ENCODE peak calls at places on chromosomes 5 and 9, in four cellular contexts. One of them, this sample, is unnamed.

GRCh38 chr5:175681045-175681974 is 23.4 kb downstream of the HRH2 start:
- DNase-seq in thoracic aorta: no peak
- DNase-seq in GM23338: no peak
- DNase-seq in GM12865: no peak
- DNase-seq in this sample: no peak

GRCh38 chr5:78888580-78889187 is 96.4 kb downstream of the ARSB start:
- DNase-seq in thoracic aorta: no peak
- DNase-seq in GM23338: no peak
- DNase-seq in GM12865: no peak
- DNase-seq in this sample: no peak

GRCh38 chr9:94584555-94584954 is 9.1 kb downstream of the FBP2 start:
- DNase-seq in thoracic aorta: no peak
- DNase-seq in GM23338: no peak
- DNase-seq in GM12865: peak
- DNase-seq in this sample: no peak

GRCh38 chr5:67290620-67291019 is 94.0 kb upstream of the CD180 start:
- DNase-seq in thoracic aorta: no peak
- DNase-seq in GM23338: no peak
- DNase-seq in GM12865: no peak
- DNase-seq in this sample: no peak

GRCh38 chr9:93902051-93902779 is 52.9 kb downstream of the BARX1 start:
- DNase-seq in thoracic aorta: no peak
- DNase-seq in GM23338: no peak
- DNase-seq in GM12865: no peak
- DNase-seq in this sample: no peak

GRCh38 chr5:52580921-52581320 is 206.8 kb upstream of the ITGA1 start:
- DNase-seq in thoracic aorta: no peak
- DNase-seq in GM23338: no peak
- DNase-seq in GM12865: no peak
- DNase-seq in this sample: peak

GRCh38 chr9:87445646-87446045 is 52.0 kb upstream of the DAPK1 start:
- DNase-seq in thoracic aorta: no peak
- DNase-seq in GM23338: peak
- DNase-seq in GM12865: peak
- DNase-seq in this sample: peak

GRCh38 chr5:1374680-1375055 is 29.8 kb upstream of the CLPTM1L start:
- DNase-seq in thoracic aorta: no peak
- DNase-seq in GM23338: no peak
- DNase-seq in GM12865: no peak
- DNase-seq in this sample: peak

GRCh38 chr5:177361418-177362101 is 3.8 kb downstream of the RGS14 start:
- DNase-seq in thoracic aorta: no peak
- DNase-seq in GM23338: peak
- DNase-seq in GM12865: peak
- DNase-seq in this sample: no peak

GRCh38 chr5:128711216-128711615 is 173.2 kb upstream of the FBN2 start:
- DNase-seq in thoracic aorta: no peak
- DNase-seq in GM23338: no peak
- DNase-seq in GM12865: no peak
- DNase-seq in this sample: peak

GRCh38 chr9:14779566-14780022 is 57.1 kb upstream of the CER1 start:
- DNase-seq in thoracic aorta: no peak
- DNase-seq in GM23338: no peak
- DNase-seq in GM12865: no peak
- DNase-seq in this sample: no peak

GRCh38 chr5:149285153-149285552 is 13.5 kb downstream of the AFAP1L1 start:
- DNase-seq in thoracic aorta: no peak
- DNase-seq in GM23338: no peak
- DNase-seq in GM12865: no peak
- DNase-seq in this sample: no peak

GRCh38 chr5:14915291-14915976 is 43.9 kb upstream of the ANKH start:
- DNase-seq in thoracic aorta: no peak
- DNase-seq in GM23338: no peak
- DNase-seq in GM12865: no peak
- DNase-seq in this sample: peak

GRCh38 chr9:106596984-106597383 is 266.0 kb upstream of the ZNF462 start:
- DNase-seq in thoracic aorta: no peak
- DNase-seq in GM23338: no peak
- DNase-seq in GM12865: no peak
- DNase-seq in this sample: no peak

GRCh38 chr9:114053246-114054005 is 24.7 kb downstream of the AMBP start:
- DNase-seq in thoracic aorta: no peak
- DNase-seq in GM23338: no peak
- DNase-seq in GM12865: no peak
- DNase-seq in this sample: no peak

GRCh38 chr5:31346896-31347557 is 153.5 kb downstream of the CDH6 start:
- DNase-seq in thoracic aorta: no peak
- DNase-seq in GM23338: no peak
- DNase-seq in GM12865: no peak
- DNase-seq in this sample: no peak

GRCh38 chr5:87944553-87945320 is 323.9 kb downstream of the TMEM161B start:
- DNase-seq in thoracic aorta: no peak
- DNase-seq in GM23338: peak
- DNase-seq in GM12865: no peak
- DNase-seq in this sample: no peak

GRCh38 chr5:124655943-124656459 is 90.4 kb downstream of the ZNF608 start:
- DNase-seq in thoracic aorta: no peak
- DNase-seq in GM23338: no peak
- DNase-seq in GM12865: peak
- DNase-seq in this sample: peak

GRCh38 chr5:107403561-107403960 is 267.2 kb downstream of the EFNA5 start:
- DNase-seq in thoracic aorta: no peak
- DNase-seq in GM23338: no peak
- DNase-seq in GM12865: no peak
- DNase-seq in this sample: no peak

GRCh38 chr5:107404595-107405366 is 266.0 kb downstream of the EFNA5 start:
- DNase-seq in thoracic aorta: no peak
- DNase-seq in GM23338: peak
- DNase-seq in GM12865: peak
- DNase-seq in this sample: no peak

GRCh38 chr5:107400328-107400727 is 270.4 kb downstream of the EFNA5 start:
- DNase-seq in thoracic aorta: no peak
- DNase-seq in GM23338: no peak
- DNase-seq in GM12865: no peak
- DNase-seq in this sample: no peak

GRCh38 chr5:107401470-107402085 is 269.2 kb downstream of the EFNA5 start:
- DNase-seq in thoracic aorta: no peak
- DNase-seq in GM23338: peak
- DNase-seq in GM12865: no peak
- DNase-seq in this sample: no peak

GRCh38 chr5:107402881-107403280 is 267.9 kb downstream of the EFNA5 start:
- DNase-seq in thoracic aorta: no peak
- DNase-seq in GM23338: peak
- DNase-seq in GM12865: no peak
- DNase-seq in this sample: no peak
- H3K4me3 ChIP-seq in thoracic aorta: no peak
- H3K4me3 ChIP-seq in GM23338: peak
- H3K4me3 ChIP-seq in GM12865: no peak
- H3K4me3 ChIP-seq in this sample: no peak

GRCh38 chr5:19608434-19608833 is 379.6 kb downstream of the CDH18 start:
- DNase-seq in thoracic aorta: no peak
- DNase-seq in GM23338: peak
- DNase-seq in GM12865: no peak
- DNase-seq in this sample: peak
- TF ChIP-seq CTCF in thoracic aorta: no peak
- TF ChIP-seq CTCF in GM23338: peak
- TF ChIP-seq CTCF in GM12865: no peak
- TF ChIP-seq CTCF in this sample: no peak

GRCh38 chr9:36149197-36149596 is 12.7 kb downstream of the GLIPR2 start:
- DNase-seq in thoracic aorta: no peak
- DNase-seq in GM23338: no peak
- DNase-seq in GM12865: no peak
- DNase-seq in this sample: peak

GRCh38 chr9:36152741-36153438 is 16.3 kb upstream of the CCIN start:
- DNase-seq in thoracic aorta: no peak
- DNase-seq in GM23338: no peak
- DNase-seq in GM12865: no peak
- DNase-seq in this sample: no peak

GRCh38 chr9:36154213-36154952 is 14.8 kb upstream of the CCIN start:
- DNase-seq in thoracic aorta: no peak
- DNase-seq in GM23338: no peak
- DNase-seq in GM12865: no peak
- DNase-seq in this sample: peak

GRCh38 chr9:36150529-36151305 is 14.2 kb downstream of the GLIPR2 start:
- DNase-seq in thoracic aorta: no peak
- DNase-seq in GM23338: no peak
- DNase-seq in GM12865: no peak
- DNase-seq in this sample: peak

GRCh38 chr9:36151306-36152210 is 15.0 kb downstream of the GLIPR2 start:
- DNase-seq in thoracic aorta: no peak
- DNase-seq in GM23338: no peak
- DNase-seq in GM12865: peak
- DNase-seq in this sample: peak
- H3K4me3 ChIP-seq in thoracic aorta: no peak
- H3K4me3 ChIP-seq in GM23338: no peak
- H3K4me3 ChIP-seq in GM12865: peak
- H3K4me3 ChIP-seq in this sample: no peak

GRCh38 chr5:94830520-94830919 is 212.1 kb downstream of the SLF1 start:
- DNase-seq in thoracic aorta: no peak
- DNase-seq in GM23338: peak
- DNase-seq in GM12865: peak
- DNase-seq in this sample: peak
- TF ChIP-seq CTCF in thoracic aorta: no peak
- TF ChIP-seq CTCF in GM23338: peak
- TF ChIP-seq CTCF in GM12865: peak
- TF ChIP-seq CTCF in this sample: peak

DNA sequence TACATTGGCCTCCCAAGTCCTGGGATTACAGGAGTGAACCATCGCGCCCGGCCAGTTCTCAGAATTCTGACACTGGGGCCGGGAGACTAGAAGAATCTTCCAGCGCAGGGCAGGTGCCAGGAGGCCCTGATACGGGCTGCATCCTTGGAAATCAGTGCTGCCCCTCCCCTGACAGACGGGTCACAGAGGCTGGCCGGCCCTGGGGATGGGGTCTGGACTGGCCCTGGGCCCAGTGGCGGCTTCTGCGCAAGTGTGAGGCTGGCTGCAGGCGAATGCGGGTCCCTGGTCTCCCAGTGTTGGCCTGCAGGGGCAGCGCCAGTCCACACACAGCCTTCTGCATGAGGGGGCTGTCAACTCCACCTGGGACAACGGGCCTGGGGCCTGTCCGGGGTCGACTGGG is 831 bp upstream of the TBC1D9B start:
- DNase-seq in thoracic aorta: no peak
- DNase-seq in GM23338: peak
- DNase-seq in GM12865: no peak
- DNase-seq in this sample: no peak
- H3K4me3 ChIP-seq in thoracic aorta: peak
- H3K4me3 ChIP-seq in GM23338: no peak
- H3K4me3 ChIP-seq in GM12865: no peak
- H3K4me3 ChIP-seq in this sample: no peak

DNA sequence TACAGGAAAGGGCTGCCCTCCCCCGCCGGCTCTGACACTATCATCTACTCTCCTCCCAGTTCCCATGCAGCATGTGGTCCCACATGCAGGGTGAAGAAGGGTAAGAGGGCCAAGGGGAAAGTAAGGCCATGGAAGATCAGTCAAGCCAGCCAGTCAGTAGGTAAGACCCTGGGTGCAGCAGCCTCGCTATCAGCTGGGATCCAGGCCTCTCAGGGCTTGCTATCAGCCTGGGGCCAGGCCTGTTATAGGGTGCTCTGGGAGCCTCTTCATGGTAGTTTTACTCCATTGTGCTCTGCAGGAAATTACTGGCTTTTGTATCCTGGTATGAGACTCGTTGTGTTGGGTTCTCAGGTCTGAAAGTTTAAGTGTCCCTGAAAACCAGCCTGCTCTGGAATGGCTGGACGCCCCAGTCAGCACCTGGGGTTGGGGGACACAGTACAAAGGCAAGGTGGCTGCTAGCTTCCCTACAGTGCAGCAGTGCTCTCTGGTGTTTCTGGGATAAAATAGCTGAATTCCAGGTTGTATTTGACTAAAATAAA is 21.4 kb downstream of the SLC22A4 start:
- DNase-seq in thoracic aorta: no peak
- DNase-seq in GM23338: peak
- DNase-seq in GM12865: no peak
- DNase-seq in this sample: no peak
- TF ChIP-seq CTCF in thoracic aorta: no peak
- TF ChIP-seq CTCF in GM23338: no peak
- TF ChIP-seq CTCF in GM12865: no peak
- TF ChIP-seq CTCF in this sample: no peak

GRCh38 chr9:17380126-17380861 is 198.6 kb upstream of the SH3GL2 start:
- DNase-seq in thoracic aorta: no peak
- DNase-seq in GM23338: no peak
- DNase-seq in GM12865: no peak
- DNase-seq in this sample: no peak
- H3K4me3 ChIP-seq in thoracic aorta: no peak
- H3K4me3 ChIP-seq in GM23338: no peak
- H3K4me3 ChIP-seq in GM12865: no peak
- H3K4me3 ChIP-seq in this sample: no peak

GRCh38 chr5:56818409-56819026 is 3.2 kb downstream of the MAP3K1 start:
- DNase-seq in thoracic aorta: no peak
- DNase-seq in GM23338: peak
- DNase-seq in GM12865: no peak
- DNase-seq in this sample: peak
- TF ChIP-seq CTCF in thoracic aorta: no peak
- TF ChIP-seq CTCF in GM23338: peak
- TF ChIP-seq CTCF in GM12865: no peak
- TF ChIP-seq CTCF in this sample: peak

GRCh38 chr9:92097997-92098482 is 17.2 kb downstream of the SPTLC1 start:
- DNase-seq in thoracic aorta: no peak
- DNase-seq in GM23338: peak
- DNase-seq in GM12865: no peak
- DNase-seq in this sample: peak
- H3K4me3 ChIP-seq in thoracic aorta: peak
- H3K4me3 ChIP-seq in GM23338: peak
- H3K4me3 ChIP-seq in GM12865: no peak
- H3K4me3 ChIP-seq in this sample: no peak

DNA sequence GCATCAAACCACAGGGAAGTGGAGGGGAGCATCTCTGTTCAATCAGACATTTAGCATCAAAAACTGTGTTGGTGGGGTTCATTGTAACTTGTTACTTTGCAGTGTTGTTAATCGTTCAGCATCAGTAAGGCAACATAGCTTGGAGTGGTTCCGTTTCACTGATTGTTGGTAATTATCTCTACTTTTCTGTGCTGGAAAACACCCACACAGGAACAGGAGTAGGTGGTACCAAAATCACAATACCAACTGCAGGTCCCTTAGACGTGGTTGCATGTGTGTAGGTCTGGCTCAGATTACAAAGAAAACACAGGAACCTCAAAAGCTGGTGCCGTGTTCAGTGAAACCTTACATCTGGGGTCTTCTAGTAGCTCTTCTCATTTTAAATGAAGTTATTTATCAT is 146.9 kb downstream of the RNF180 start:
- DNase-seq in thoracic aorta: no peak
- DNase-seq in GM23338: no peak
- DNase-seq in GM12865: no peak
- DNase-seq in this sample: no peak
- TF ChIP-seq CTCF in thoracic aorta: no peak
- TF ChIP-seq CTCF in GM23338: no peak
- TF ChIP-seq CTCF in GM12865: no peak
- TF ChIP-seq CTCF in this sample: no peak

This sample was measured in cardiac fibroblast.